ENCODE peak calls at places on chromosomes 11 and 22, in eight cellular contexts. Z is colonic mucosa, X is T follicular helper cell, A is bronchial epithelial cell, J is NCI-H1417, I is T-helper 9 cell, E is H1, P is AG09309. U is an unnamed sample.

GRCh38 chr22:25656724-25657123 is 85.3 kb upstream of the MYO18B start:
- DNase-seq in I (no peak), E (no peak), J (no peak), A (no peak), X (no peak), Z (no peak), P (no peak), U (no peak)

GRCh38 chr11:104823638-104824037 is 74.6 kb downstream of the CASP12 start:
- DNase-seq in E (no peak), J (no peak), P (no peak), A (no peak), Z (no peak), I (no peak), X (no peak), U (no peak)

GRCh38 chr11:92859290-92859689 is 110.2 kb upstream of the MTNR1B start:
- DNase-seq in X (no peak), I (no peak), A (no peak), Z (no peak), J (peak; percentile 17), P (no peak), E (no peak), U (no peak)

GRCh38 chr11:126824035-126824607 is 176.4 kb downstream of the KIRREL3 start:
- DNase-seq in I (no peak), E (peak; percentile 1), X (no peak), A (no peak), P (no peak), J (peak; percentile 78), Z (no peak), U (no peak)

GRCh38 chr11:47514825-47515647 is 37.9 kb downstream of the CELF1 start:
- DNase-seq in A (peak; percentile 73), I (no peak), E (no peak), X (no peak), J (no peak), Z (no peak), P (peak; percentile 54), U (peak; percentile 36)

GRCh38 chr11:70951139-70951804 is 301.1 kb downstream of the SHANK2 start:
- DNase-seq in Z (no peak), E (no peak), X (no peak), P (no peak), A (no peak), J (no peak), I (no peak), U (no peak)

GRCh38 chr11:93131709-93132108 is 66.1 kb downstream of the SLC36A4 start:
- DNase-seq in J (peak; percentile 81), P (no peak), A (no peak), E (no peak), X (no peak), I (no peak), Z (no peak), U (no peak)

GRCh38 chr11:126515501-126515900 is 160.0 kb downstream of the ST3GAL4 start:
- DNase-seq in A (no peak), P (no peak), X (no peak), E (no peak), Z (no peak), J (no peak), I (no peak), U (no peak)

GRCh38 chr11:121930004-121930965 is 185.7 kb downstream of the BLID start:
- DNase-seq in Z (no peak), X (no peak), J (peak; percentile 76), A (no peak), P (no peak), E (no peak), I (no peak), U (no peak)